ENCODE peak calls at places on chromosomes 13 and 19, in ten cellular contexts. One of them, this sample, is unnamed.

GRCh38 chr13:48585456-48585840 is 52.6 kb upstream of the RCBTB2 start:
- DNase-seq in fibroblast of pulmonary artery: peak; percentile 77
- DNase-seq in psoas muscle: no peak
- DNase-seq in epithelial cell of esophagus: no peak
- DNase-seq in AG04450: no peak
- DNase-seq in CD8-positive, alpha-beta T cell: no peak
- DNase-seq in PC-3: peak; percentile 89
- DNase-seq in heart left ventricle: peak; percentile 28
- DNase-seq in mammary epithelial cell: peak; percentile 95
- DNase-seq in HFF-Myc: peak; percentile 52
- DNase-seq in this sample: no peak

GRCh38 chr19:48249502-48250014 is 6.2 kb downstream of the CARD8 start:
- DNase-seq in fibroblast of pulmonary artery: peak; percentile 58
- DNase-seq in psoas muscle: peak; percentile 34
- DNase-seq in epithelial cell of esophagus: no peak
- DNase-seq in AG04450: no peak
- DNase-seq in CD8-positive, alpha-beta T cell: peak; percentile 83
- DNase-seq in PC-3: no peak
- DNase-seq in heart left ventricle: peak; percentile 69
- DNase-seq in mammary epithelial cell: no peak
- DNase-seq in HFF-Myc: no peak
- DNase-seq in this sample: no peak

GRCh38 chr19:36773223-36773579 is 594 bp upstream of the ZNF850 start:
- DNase-seq in fibroblast of pulmonary artery: no peak
- DNase-seq in psoas muscle: no peak
- DNase-seq in epithelial cell of esophagus: no peak
- DNase-seq in AG04450: no peak
- DNase-seq in CD8-positive, alpha-beta T cell: no peak
- DNase-seq in PC-3: no peak
- DNase-seq in heart left ventricle: no peak
- DNase-seq in mammary epithelial cell: no peak
- DNase-seq in HFF-Myc: no peak
- DNase-seq in this sample: no peak

GRCh38 chr19:53195265-53195879 is 2.2 kb upstream of the ZNF665 start:
- DNase-seq in fibroblast of pulmonary artery: peak; percentile 89
- DNase-seq in psoas muscle: peak; percentile 57
- DNase-seq in epithelial cell of esophagus: peak; percentile 87
- DNase-seq in AG04450: peak; percentile 43
- DNase-seq in CD8-positive, alpha-beta T cell: peak; percentile 76
- DNase-seq in PC-3: peak; percentile 88
- DNase-seq in heart left ventricle: peak; percentile 75
- DNase-seq in mammary epithelial cell: peak; percentile 74
- DNase-seq in HFF-Myc: peak; percentile 21
- DNase-seq in this sample: peak; percentile 93

GRCh38 chr13:33379597-33379996 is 94.0 kb upstream of the STARD13 start:
- DNase-seq in fibroblast of pulmonary artery: no peak
- DNase-seq in psoas muscle: no peak
- DNase-seq in epithelial cell of esophagus: no peak
- DNase-seq in AG04450: no peak
- DNase-seq in CD8-positive, alpha-beta T cell: no peak
- DNase-seq in PC-3: no peak
- DNase-seq in heart left ventricle: no peak
- DNase-seq in mammary epithelial cell: no peak
- DNase-seq in HFF-Myc: no peak
- DNase-seq in this sample: no peak

GRCh38 chr13:36979361-36980040 is 19.6 kb downstream of the ALG5 start:
- DNase-seq in fibroblast of pulmonary artery: no peak
- DNase-seq in psoas muscle: no peak
- DNase-seq in epithelial cell of esophagus: no peak
- DNase-seq in AG04450: peak; percentile 26
- DNase-seq in CD8-positive, alpha-beta T cell: no peak
- DNase-seq in PC-3: no peak
- DNase-seq in heart left ventricle: no peak
- DNase-seq in mammary epithelial cell: no peak
- DNase-seq in HFF-Myc: no peak
- DNase-seq in this sample: no peak

GRCh38 chr13:30276178-30276577 is 31.2 kb downstream of the KATNAL1 start:
- DNase-seq in fibroblast of pulmonary artery: no peak
- DNase-seq in psoas muscle: no peak
- DNase-seq in epithelial cell of esophagus: no peak
- DNase-seq in AG04450: no peak
- DNase-seq in CD8-positive, alpha-beta T cell: no peak
- DNase-seq in PC-3: no peak
- DNase-seq in heart left ventricle: no peak
- DNase-seq in mammary epithelial cell: no peak
- DNase-seq in HFF-Myc: no peak
- DNase-seq in this sample: no peak

GRCh38 chr13:101384929-101385328 is 31.4 kb downstream of the NALCN start:
- DNase-seq in fibroblast of pulmonary artery: no peak
- DNase-seq in psoas muscle: no peak
- DNase-seq in epithelial cell of esophagus: no peak
- DNase-seq in AG04450: no peak
- DNase-seq in CD8-positive, alpha-beta T cell: no peak
- DNase-seq in PC-3: no peak
- DNase-seq in heart left ventricle: no peak
- DNase-seq in mammary epithelial cell: no peak
- DNase-seq in HFF-Myc: no peak
- DNase-seq in this sample: no peak

GRCh38 chr13:41326661-41327060 is 15.6 kb downstream of the NAA16 start:
- DNase-seq in fibroblast of pulmonary artery: no peak
- DNase-seq in psoas muscle: no peak
- DNase-seq in epithelial cell of esophagus: no peak
- DNase-seq in AG04450: no peak
- DNase-seq in CD8-positive, alpha-beta T cell: no peak
- DNase-seq in PC-3: no peak
- DNase-seq in heart left ventricle: no peak
- DNase-seq in mammary epithelial cell: no peak
- DNase-seq in HFF-Myc: no peak
- DNase-seq in this sample: no peak
- H3K4me3 ChIP-seq in fibroblast of pulmonary artery: no peak overlapping the region
- H3K4me3 ChIP-seq in psoas muscle: no peak overlapping the region
- H3K4me3 ChIP-seq in epithelial cell of esophagus: no peak overlapping the region
- H3K4me3 ChIP-seq in AG04450: no peak overlapping the region
- H3K4me3 ChIP-seq in CD8-positive, alpha-beta T cell: no peak overlapping the region
- H3K4me3 ChIP-seq in PC-3: no peak overlapping the region
- H3K4me3 ChIP-seq in heart left ventricle: no peak overlapping the region
- H3K4me3 ChIP-seq in mammary epithelial cell: no peak overlapping the region
- H3K4me3 ChIP-seq in HFF-Myc: no peak overlapping the region
- H3K4me3 ChIP-seq in this sample: no peak overlapping the region

GRCh38 chr13:44805623-44806022 is 183.6 kb downstream of the NUFIP1 start:
- DNase-seq in fibroblast of pulmonary artery: no peak
- DNase-seq in psoas muscle: no peak
- DNase-seq in epithelial cell of esophagus: no peak
- DNase-seq in AG04450: no peak
- DNase-seq in CD8-positive, alpha-beta T cell: no peak
- DNase-seq in PC-3: no peak
- DNase-seq in heart left ventricle: no peak
- DNase-seq in mammary epithelial cell: no peak
- DNase-seq in HFF-Myc: no peak
- DNase-seq in this sample: no peak

GRCh38 chr13:44797685-44798084 is 191.6 kb downstream of the NUFIP1 start:
- DNase-seq in fibroblast of pulmonary artery: no peak
- DNase-seq in psoas muscle: no peak
- DNase-seq in epithelial cell of esophagus: no peak
- DNase-seq in AG04450: no peak
- DNase-seq in CD8-positive, alpha-beta T cell: no peak
- DNase-seq in PC-3: no peak
- DNase-seq in heart left ventricle: no peak
- DNase-seq in mammary epithelial cell: no peak
- DNase-seq in HFF-Myc: no peak
- DNase-seq in this sample: no peak

GRCh38 chr13:44803390-44803789 is 185.9 kb downstream of the NUFIP1 start:
- DNase-seq in fibroblast of pulmonary artery: no peak
- DNase-seq in psoas muscle: no peak
- DNase-seq in epithelial cell of esophagus: no peak
- DNase-seq in AG04450: no peak
- DNase-seq in CD8-positive, alpha-beta T cell: no peak
- DNase-seq in PC-3: no peak
- DNase-seq in heart left ventricle: no peak
- DNase-seq in mammary epithelial cell: no peak
- DNase-seq in HFF-Myc: no peak
- DNase-seq in this sample: no peak

GRCh38 chr13:44800626-44801025 is 188.6 kb downstream of the NUFIP1 start:
- DNase-seq in fibroblast of pulmonary artery: no peak
- DNase-seq in psoas muscle: no peak
- DNase-seq in epithelial cell of esophagus: no peak
- DNase-seq in AG04450: no peak
- DNase-seq in CD8-positive, alpha-beta T cell: no peak
- DNase-seq in PC-3: no peak
- DNase-seq in heart left ventricle: no peak
- DNase-seq in mammary epithelial cell: no peak
- DNase-seq in HFF-Myc: no peak
- DNase-seq in this sample: no peak

DNA sequence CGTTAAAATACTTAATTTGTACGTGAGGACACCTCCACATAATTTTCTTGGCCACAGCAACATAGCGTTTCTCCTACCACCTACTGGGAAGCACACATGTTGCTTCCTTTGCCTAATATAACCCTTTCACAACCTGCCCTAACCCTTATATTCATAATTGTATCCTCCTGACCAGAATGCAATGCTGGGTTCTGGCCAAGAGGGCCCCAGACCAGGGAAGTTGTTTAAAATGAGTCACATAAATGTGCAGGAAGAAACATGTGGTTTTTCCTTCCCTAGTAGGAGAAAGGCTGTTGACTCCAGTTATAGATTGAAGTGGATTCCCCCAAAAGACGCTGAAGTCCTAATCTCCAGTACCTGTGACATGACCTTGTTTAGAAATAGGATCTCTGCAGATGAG is 187.3 kb downstream of the NUFIP1 start:
- DNase-seq in fibroblast of pulmonary artery: peak; percentile 84
- DNase-seq in psoas muscle: no peak
- DNase-seq in epithelial cell of esophagus: peak; percentile 76
- DNase-seq in AG04450: peak; percentile 65
- DNase-seq in CD8-positive, alpha-beta T cell: no peak
- DNase-seq in PC-3: peak; percentile 76
- DNase-seq in heart left ventricle: no peak
- DNase-seq in mammary epithelial cell: peak; percentile 75
- DNase-seq in HFF-Myc: peak; percentile 82
- DNase-seq in this sample: no peak
- TF ChIP-seq CTCF in fibroblast of pulmonary artery: no peak
- TF ChIP-seq CTCF in psoas muscle: no peak
- TF ChIP-seq CTCF in epithelial cell of esophagus: no peak
- TF ChIP-seq CTCF in AG04450: no peak
- TF ChIP-seq CTCF in CD8-positive, alpha-beta T cell: no peak
- TF ChIP-seq CTCF in PC-3: no peak
- TF ChIP-seq CTCF in heart left ventricle: no peak
- TF ChIP-seq CTCF in mammary epithelial cell: no peak
- TF ChIP-seq CTCF in HFF-Myc: no peak
- TF ChIP-seq CTCF in this sample: no peak

GRCh38 chr19:11480081-11480926 is 542 bp downstream of the ELAVL3 start:
- DNase-seq in fibroblast of pulmonary artery: no peak
- DNase-seq in psoas muscle: no peak
- DNase-seq in epithelial cell of esophagus: no peak
- DNase-seq in AG04450: no peak
- DNase-seq in CD8-positive, alpha-beta T cell: no peak
- DNase-seq in PC-3: no peak
- DNase-seq in heart left ventricle: no peak
- DNase-seq in mammary epithelial cell: no peak
- DNase-seq in HFF-Myc: no peak
- DNase-seq in this sample: no peak

GRCh38 chr19:11479470-11480080 is 1.3 kb downstream of the ELAVL3 start:
- DNase-seq in fibroblast of pulmonary artery: no peak
- DNase-seq in psoas muscle: no peak
- DNase-seq in epithelial cell of esophagus: peak; percentile 41
- DNase-seq in AG04450: no peak
- DNase-seq in CD8-positive, alpha-beta T cell: peak; percentile 2
- DNase-seq in PC-3: no peak
- DNase-seq in heart left ventricle: no peak
- DNase-seq in mammary epithelial cell: no peak
- DNase-seq in HFF-Myc: no peak
- DNase-seq in this sample: no peak

GRCh38 chr19:11482384-11483050 is 1.7 kb upstream of the ELAVL3 start:
- DNase-seq in fibroblast of pulmonary artery: peak; percentile 88
- DNase-seq in psoas muscle: peak; percentile 84
- DNase-seq in epithelial cell of esophagus: peak; percentile 76
- DNase-seq in AG04450: peak; percentile 32
- DNase-seq in CD8-positive, alpha-beta T cell: peak; percentile 84
- DNase-seq in PC-3: peak; percentile 88
- DNase-seq in heart left ventricle: peak; percentile 80
- DNase-seq in mammary epithelial cell: peak; percentile 69
- DNase-seq in HFF-Myc: no peak
- DNase-seq in this sample: peak; percentile 85

GRCh38 chr19:11481777-11482383 is 1.0 kb upstream of the ELAVL3 start:
- DNase-seq in fibroblast of pulmonary artery: peak; percentile 91
- DNase-seq in psoas muscle: peak; percentile 76
- DNase-seq in epithelial cell of esophagus: peak; percentile 86
- DNase-seq in AG04450: peak; percentile 59
- DNase-seq in CD8-positive, alpha-beta T cell: peak; percentile 69
- DNase-seq in PC-3: peak; percentile 86
- DNase-seq in heart left ventricle: peak; percentile 70
- DNase-seq in mammary epithelial cell: peak; percentile 74
- DNase-seq in HFF-Myc: no peak
- DNase-seq in this sample: peak; percentile 62

GRCh38 chr19:11480927-11481776 is at the start of gene ELAVL3:
- DNase-seq in fibroblast of pulmonary artery: no peak
- DNase-seq in psoas muscle: no peak
- DNase-seq in epithelial cell of esophagus: no peak
- DNase-seq in AG04450: no peak
- DNase-seq in CD8-positive, alpha-beta T cell: no peak
- DNase-seq in PC-3: no peak
- DNase-seq in heart left ventricle: no peak
- DNase-seq in mammary epithelial cell: no peak
- DNase-seq in HFF-Myc: no peak
- DNase-seq in this sample: no peak
- H3K4me3 ChIP-seq in fibroblast of pulmonary artery: no peak within 1 kb of the TSS
- H3K4me3 ChIP-seq in psoas muscle: peak within 1 kb of the TSS; percentile 57
- H3K4me3 ChIP-seq in epithelial cell of esophagus: no peak within 1 kb of the TSS
- H3K4me3 ChIP-seq in AG04450: peak within 1 kb of the TSS; percentile 32
- H3K4me3 ChIP-seq in CD8-positive, alpha-beta T cell: peak within 1 kb of the TSS; percentile 27
- H3K4me3 ChIP-seq in PC-3: peak within 1 kb of the TSS; percentile 59
- H3K4me3 ChIP-seq in heart left ventricle: peak within 1 kb of the TSS; percentile 43
- H3K4me3 ChIP-seq in mammary epithelial cell: no peak within 1 kb of the TSS
- H3K4me3 ChIP-seq in HFF-Myc: no peak within 1 kb of the TSS
- H3K4me3 ChIP-seq in this sample: peak within 1 kb of the TSS; percentile 46

GRCh38 chr19:11456659-11457058 is 21.2 kb downstream of the PRKCSH start:
- DNase-seq in fibroblast of pulmonary artery: no peak
- DNase-seq in psoas muscle: no peak
- DNase-seq in epithelial cell of esophagus: no peak
- DNase-seq in AG04450: no peak
- DNase-seq in CD8-positive, alpha-beta T cell: no peak
- DNase-seq in PC-3: no peak
- DNase-seq in heart left ventricle: no peak
- DNase-seq in mammary epithelial cell: no peak
- DNase-seq in HFF-Myc: no peak
- DNase-seq in this sample: no peak

GRCh38 chr19:11451942-11452813 is 16.7 kb downstream of the PRKCSH start:
- DNase-seq in fibroblast of pulmonary artery: no peak
- DNase-seq in psoas muscle: no peak
- DNase-seq in epithelial cell of esophagus: no peak
- DNase-seq in AG04450: no peak
- DNase-seq in CD8-positive, alpha-beta T cell: no peak
- DNase-seq in PC-3: no peak
- DNase-seq in heart left ventricle: no peak
- DNase-seq in mammary epithelial cell: no peak
- DNase-seq in HFF-Myc: no peak
- DNase-seq in this sample: no peak

GRCh38 chr19:11452814-11453335 is 17.4 kb downstream of the PRKCSH start:
- DNase-seq in fibroblast of pulmonary artery: no peak
- DNase-seq in psoas muscle: no peak
- DNase-seq in epithelial cell of esophagus: no peak
- DNase-seq in AG04450: no peak
- DNase-seq in CD8-positive, alpha-beta T cell: no peak
- DNase-seq in PC-3: no peak
- DNase-seq in heart left ventricle: no peak
- DNase-seq in mammary epithelial cell: no peak
- DNase-seq in HFF-Myc: no peak
- DNase-seq in this sample: no peak

GRCh38 chr19:11451327-11451941 is 16.0 kb downstream of the PRKCSH start:
- DNase-seq in fibroblast of pulmonary artery: no peak
- DNase-seq in psoas muscle: no peak
- DNase-seq in epithelial cell of esophagus: no peak
- DNase-seq in AG04450: no peak
- DNase-seq in CD8-positive, alpha-beta T cell: no peak
- DNase-seq in PC-3: no peak
- DNase-seq in heart left ventricle: no peak
- DNase-seq in mammary epithelial cell: no peak
- DNase-seq in HFF-Myc: no peak
- DNase-seq in this sample: no peak

GRCh38 chr19:11453468-11454341 is 18.3 kb downstream of the PRKCSH start:
- DNase-seq in fibroblast of pulmonary artery: no peak
- DNase-seq in psoas muscle: no peak
- DNase-seq in epithelial cell of esophagus: no peak
- DNase-seq in AG04450: no peak
- DNase-seq in CD8-positive, alpha-beta T cell: peak; percentile 35
- DNase-seq in PC-3: no peak
- DNase-seq in heart left ventricle: no peak
- DNase-seq in mammary epithelial cell: no peak
- DNase-seq in HFF-Myc: no peak
- DNase-seq in this sample: no peak
- TF ChIP-seq CTCF in fibroblast of pulmonary artery: peak; percentile 16
- TF ChIP-seq CTCF in psoas muscle: peak; percentile 22
- TF ChIP-seq CTCF in epithelial cell of esophagus: peak; percentile 22
- TF ChIP-seq CTCF in AG04450: peak; percentile 54
- TF ChIP-seq CTCF in CD8-positive, alpha-beta T cell: peak; percentile 29
- TF ChIP-seq CTCF in PC-3: peak; percentile 62
- TF ChIP-seq CTCF in heart left ventricle: no peak
- TF ChIP-seq CTCF in mammary epithelial cell: peak; percentile 24
- TF ChIP-seq CTCF in HFF-Myc: peak; percentile 64
- TF ChIP-seq CTCF in this sample: no peak